ENCODE peak calls at places on chromosomes 5 and 9, in eight cellular contexts. E is DMS 273 treated with DMSO at 0.1 percent for 48 hours; A is cardiac muscle cell; T is left ventricle myocardium inferior; Q is C1 segment of cervical spinal cord; W is tibial artery; O is activated CD8-positive, alpha-beta memory T cell treated with anti-CD3 and anti-CD28 coated beads for 1 hour; X is NCI-H2029. M is an unnamed sample.

GRCh38 chr5:5306696-5307095 is 115.8 kb upstream of the ICE1 start:
- DNase-seq in E (no peak), A (peak), T (no peak), Q (no peak), W (no peak), O (no peak), X (no peak), M (peak)

GRCh38 chr9:71472400-71472799 is 295.9 kb downstream of the CEMIP2 start:
- DNase-seq in E (no peak), A (no peak), T (no peak), Q (no peak), W (no peak), O (no peak), X (no peak), M (no peak)

GRCh38 chr5:59178071-59178470 is 595.2 kb downstream of the RAB3C start:
- DNase-seq in E (no peak), A (no peak), T (no peak), Q (no peak), W (no peak), O (no peak), X (no peak), M (no peak)

GRCh38 chr5:55480781-55481180 is 54.0 kb downstream of the PLPP1 start:
- DNase-seq in E (no peak), A (no peak), T (no peak), Q (no peak), W (no peak), O (no peak), X (no peak), M (no peak)

GRCh38 chr9:18347381-18348084 is 126.4 kb upstream of the ADAMTSL1 start:
- DNase-seq in E (no peak), A (no peak), T (no peak), Q (no peak), W (no peak), O (no peak), X (no peak), M (no peak)

GRCh38 chr9:95105519-95106287 is 211.8 kb downstream of the FANCC start:
- DNase-seq in E (no peak), A (no peak), T (no peak), Q (no peak), W (peak), O (no peak), X (no peak), M (no peak)

GRCh38 chr5:78679905-78680304 is 31.3 kb upstream of the LHFPL2 start:
- DNase-seq in E (no peak), A (no peak), T (no peak), Q (no peak), W (no peak), O (no peak), X (no peak), M (no peak)

GRCh38 chr5:141856030-141856790 is 22.0 kb downstream of the PCDH1 start:
- DNase-seq in E (no peak), A (no peak), T (no peak), Q (no peak), W (no peak), O (no peak), X (no peak), M (no peak)

GRCh38 chr9:68920921-68921320 is 93.0 kb downstream of the PRKACG start:
- DNase-seq in E (no peak), A (no peak), T (no peak), Q (no peak), W (no peak), O (no peak), X (no peak), M (no peak)

GRCh38 chr5:176636426-176636825 is 6.0 kb downstream of the EIF4E1B start:
- DNase-seq in E (no peak), A (peak), T (no peak), Q (no peak), W (no peak), O (no peak), X (no peak), M (no peak)

GRCh38 chr9:115391166-115391825 is 273.3 kb upstream of the TNC start:
- DNase-seq in E (no peak), A (no peak), T (no peak), Q (no peak), W (no peak), O (no peak), X (no peak), M (no peak)

GRCh38 chr5:73066466-73066865 is 53.9 kb upstream of the TMEM171 start:
- DNase-seq in E (no peak), A (peak), T (no peak), Q (no peak), W (no peak), O (no peak), X (no peak), M (no peak)

GRCh38 chr5:106873558-106873957 is 797.2 kb downstream of the EFNA5 start:
- DNase-seq in E (no peak), A (no peak), T (no peak), Q (no peak), W (no peak), O (no peak), X (peak), M (no peak)

GRCh38 chr5:151718653-151719052 is 31.9 kb upstream of the SPARC start:
- DNase-seq in E (no peak), A (peak), T (no peak), Q (no peak), W (no peak), O (no peak), X (no peak), M (no peak)

GRCh38 chr9:75448281-75448680 is 360.0 kb downstream of the OSTF1 start:
- DNase-seq in E (no peak), A (no peak), T (no peak), Q (no peak), W (no peak), O (no peak), X (no peak), M (no peak)

GRCh38 chr5:32044904-32045303 is 129.2 kb downstream of the GOLPH3 start:
- DNase-seq in E (no peak), A (peak), T (no peak), Q (no peak), W (no peak), O (no peak), X (no peak), M (no peak)

GRCh38 chr9:96216618-96217017 is 85.4 kb downstream of the HSD17B3 start:
- DNase-seq in E (no peak), A (no peak), T (no peak), Q (no peak), W (peak), O (no peak), X (no peak), M (no peak)

GRCh38 chr5:31894131-31894530 is 255.2 kb downstream of the PDZD2 start:
- DNase-seq in E (no peak), A (no peak), T (no peak), Q (peak), W (no peak), O (no peak), X (no peak), M (no peak)

GRCh38 chr9:72909428-72909827 is 43.4 kb downstream of the ALDH1A1 start:
- DNase-seq in E (no peak), A (no peak), T (no peak), Q (no peak), W (no peak), O (no peak), X (no peak), M (no peak)

GRCh38 chr5:52834320-52834719 is 46.6 kb downstream of the ITGA1 start:
- DNase-seq in E (no peak), A (no peak), T (no peak), Q (no peak), W (no peak), O (no peak), X (no peak), M (no peak)

GRCh38 chr5:24222866-24223265 is 421.9 kb downstream of the CDH10 start:
- DNase-seq in E (no peak), A (peak), T (no peak), Q (no peak), W (no peak), O (no peak), X (no peak), M (no peak)

GRCh38 chr5:75009559-75010230 is 42.7 kb downstream of the GCNT4 start:
- DNase-seq in E (no peak), A (no peak), T (no peak), Q (no peak), W (no peak), O (no peak), X (no peak), M (no peak)

GRCh38 chr5:154516475-154516874 is 38.4 kb upstream of the HAND1 start:
- DNase-seq in E (no peak), A (no peak), T (no peak), Q (no peak), W (peak), O (no peak), X (no peak), M (no peak)

GRCh38 chr9:123033864-123034598 is 564 bp downstream of the GPR21 start:
- DNase-seq in E (no peak), A (no peak), T (no peak), Q (no peak), W (no peak), O (no peak), X (no peak), M (peak)

GRCh38 chr9:95938724-95939123 is 63.2 kb downstream of the ERCC6L2 start:
- DNase-seq in E (no peak), A (no peak), T (no peak), Q (no peak), W (no peak), O (no peak), X (no peak), M (no peak)